ENCODE peak calls at places on chromosome 13, in ten cellular contexts. Q is left lung; I is activated CD4-positive, alpha-beta memory T cell treated with anti-CD3 and anti-CD28 coated beads for 36 hours; C is AG04450; V is endodermal cell; J is A549; N is germinal center; K is H4; O is lower leg skin; E is amniotic stem cell. X is an unnamed sample.

GRCh38 chr13:40149611-40150283 is 494.3 kb downstream of the COG6 start:
- DNase-seq in Q (no peak), I (no peak), C (peak), V (no peak), J (peak), N (no peak), K (peak), O (no peak), E (no peak), X (no peak)

GRCh38 chr13:90445179-90445578 is 902.3 kb upstream of the MIR17HG start:
- DNase-seq in Q (no peak), I (no peak), C (peak), V (peak), J (peak), N (no peak), K (peak), O (no peak), E (peak), X (peak)

GRCh38 chr13:99355267-99356215 is 48.3 kb upstream of the GPR183 start:
- DNase-seq in Q (no peak), I (peak), C (no peak), V (peak), J (no peak), N (no peak), K (no peak), O (no peak), E (no peak), X (no peak)

GRCh38 chr13:23856008-23856750 is 33.0 kb downstream of the MIPEP start:
- DNase-seq in Q (no peak), I (no peak), C (no peak), V (no peak), J (no peak), N (no peak), K (no peak), O (no peak), E (no peak), X (peak)

GRCh38 chr13:80374453-80374852 is 33.5 kb upstream of the SPRY2 start:
- DNase-seq in Q (no peak), I (no peak), C (no peak), V (no peak), J (no peak), N (no peak), K (no peak), O (no peak), E (no peak), X (no peak)

GRCh38 chr13:98978280-98978679 is 416 bp upstream of the DOCK9 start:
- DNase-seq in Q (no peak), I (no peak), C (peak), V (no peak), J (no peak), N (no peak), K (peak), O (no peak), E (no peak), X (no peak)

GRCh38 chr13:29771247-29771646 is 79.2 kb downstream of the UBL3 start:
- DNase-seq in Q (no peak), I (no peak), C (no peak), V (no peak), J (no peak), N (peak), K (no peak), O (no peak), E (peak), X (peak)

GRCh38 chr13:74226791-74227475 is 92.7 kb upstream of the KLF12 start:
- DNase-seq in Q (no peak), I (no peak), C (no peak), V (no peak), J (no peak), N (no peak), K (no peak), O (no peak), E (no peak), X (no peak)

GRCh38 chr13:113631341-113632095 is 26.5 kb downstream of the ATP4B start:
- DNase-seq in Q (peak), I (no peak), C (no peak), V (no peak), J (no peak), N (no peak), K (no peak), O (no peak), E (no peak), X (no peak)

GRCh38 chr13:27489456-27489855 is 39.1 kb upstream of the MTIF3 start:
- DNase-seq in Q (no peak), I (no peak), C (no peak), V (no peak), J (no peak), N (no peak), K (no peak), O (peak), E (no peak), X (no peak)

GRCh38 chr13:63408227-63409202 is 1992.9 kb upstream of the PCDH20 start:
- DNase-seq in Q (no peak), I (no peak), C (no peak), V (no peak), J (no peak), N (no peak), K (no peak), O (no peak), E (no peak), X (peak)

GRCh38 chr13:102978168-102978567 is 88.0 kb downstream of the SLC10A2 start:
- DNase-seq in Q (no peak), I (no peak), C (no peak), V (no peak), J (no peak), N (no peak), K (peak), O (no peak), E (no peak), X (no peak)

GRCh38 chr13:33334831-33335230 is 49.3 kb upstream of the STARD13 start:
- DNase-seq in Q (no peak), I (no peak), C (no peak), V (no peak), J (no peak), N (no peak), K (no peak), O (no peak), E (no peak), X (no peak)

GRCh38 chr13:36130542-36131214 is 504 bp downstream of the DCLK1 start:
- DNase-seq in Q (peak), I (no peak), C (no peak), V (peak), J (no peak), N (no peak), K (no peak), O (no peak), E (no peak), X (peak)

GRCh38 chr13:30158774-30159445 is 148.4 kb downstream of the KATNAL1 start:
- DNase-seq in Q (no peak), I (peak), C (peak), V (no peak), J (no peak), N (no peak), K (peak), O (no peak), E (no peak), X (no peak)

GRCh38 chr13:72435251-72435650 is 292.2 kb downstream of the MZT1 start:
- DNase-seq in Q (no peak), I (no peak), C (no peak), V (no peak), J (no peak), N (no peak), K (no peak), O (no peak), E (no peak), X (no peak)

GRCh38 chr13:44796597-44797517 is 192.4 kb downstream of the NUFIP1 start:
- DNase-seq in Q (no peak), I (no peak), C (no peak), V (no peak), J (no peak), N (no peak), K (no peak), O (peak), E (no peak), X (no peak)

GRCh38 chr13:81377926-81378325 is 1037.0 kb upstream of the SPRY2 start:
- DNase-seq in Q (no peak), I (no peak), C (no peak), V (no peak), J (no peak), N (no peak), K (no peak), O (no peak), E (no peak), X (no peak)

GRCh38 chr13:112783135-112783945 is 93.5 kb downstream of the ATP11A start:
- DNase-seq in Q (peak), I (no peak), C (peak), V (no peak), J (no peak), N (no peak), K (no peak), O (peak), E (no peak), X (no peak)

GRCh38 chr13:73610799-73611592 is 523.2 kb downstream of the KLF12 start:
- DNase-seq in Q (no peak), I (no peak), C (no peak), V (no peak), J (no peak), N (no peak), K (no peak), O (no peak), E (no peak), X (no peak)

GRCh38 chr13:95950103-95950502 is 103.1 kb downstream of the UGGT2 start:
- DNase-seq in Q (no peak), I (no peak), C (no peak), V (no peak), J (no peak), N (no peak), K (no peak), O (no peak), E (no peak), X (peak)

GRCh38 chr13:110045202-110045601 is 258.8 kb upstream of the IRS2 start:
- DNase-seq in Q (no peak), I (no peak), C (no peak), V (no peak), J (no peak), N (no peak), K (no peak), O (no peak), E (no peak), X (no peak)

GRCh38 chr13:113647351-113648217 is 10.4 kb downstream of the ATP4B start:
- DNase-seq in Q (peak), I (no peak), C (no peak), V (peak), J (peak), N (no peak), K (peak), O (peak), E (no peak), X (no peak)

GRCh38 chr13:85140192-85140591 is 659.0 kb downstream of the SLITRK6 start:
- DNase-seq in Q (no peak), I (no peak), C (no peak), V (no peak), J (no peak), N (no peak), K (no peak), O (no peak), E (no peak), X (peak)

GRCh38 chr13:43942301-43942700 is 62.6 kb downstream of the LACC1 start:
- DNase-seq in Q (no peak), I (no peak), C (no peak), V (no peak), J (no peak), N (no peak), K (no peak), O (no peak), E (no peak), X (no peak)

GRCh38 chr13:106610511-106610910 is 42.6 kb upstream of the ARGLU1 start:
- DNase-seq in Q (no peak), I (no peak), C (peak), V (no peak), J (no peak), N (no peak), K (no peak), O (no peak), E (no peak), X (no peak)

GRCh38 chr13:69903081-69903480 is 204.5 kb upstream of the ATXN8OS start:
- DNase-seq in Q (no peak), I (no peak), C (no peak), V (no peak), J (no peak), N (no peak), K (peak), O (no peak), E (no peak), X (no peak)

GRCh38 chr13:99442273-99442895 is 58.9 kb upstream of the TM9SF2 start:
- DNase-seq in Q (no peak), I (peak), C (no peak), V (peak), J (peak), N (peak), K (peak), O (no peak), E (no peak), X (peak)

GRCh38 chr13:22506286-22506685 is 674.5 kb upstream of the SGCG start:
- DNase-seq in Q (no peak), I (no peak), C (no peak), V (no peak), J (no peak), N (no peak), K (no peak), O (no peak), E (no peak), X (no peak)

GRCh38 chr13:72535076-72535475 is 192.4 kb downstream of the MZT1 start:
- DNase-seq in Q (no peak), I (no peak), C (no peak), V (no peak), J (no peak), N (no peak), K (no peak), O (no peak), E (no peak), X (no peak)

GRCh38 chr13:95156208-95156607 is 145.0 kb downstream of the ABCC4 start:
- DNase-seq in Q (no peak), I (no peak), C (no peak), V (no peak), J (no peak), N (no peak), K (no peak), O (no peak), E (no peak), X (no peak)

GRCh38 chr13:100870898-100871297 is 196.3 kb upstream of the TMTC4 start:
- DNase-seq in Q (no peak), I (no peak), C (no peak), V (no peak), J (no peak), N (no peak), K (no peak), O (no peak), E (no peak), X (peak)

GRCh38 chr13:80132741-80133601 is 208.0 kb downstream of the SPRY2 start:
- DNase-seq in Q (no peak), I (no peak), C (no peak), V (peak), J (peak), N (no peak), K (peak), O (peak), E (no peak), X (peak)

GRCh38 chr13:109900723-109901122 is 114.3 kb upstream of the IRS2 start:
- DNase-seq in Q (no peak), I (no peak), C (no peak), V (no peak), J (no peak), N (no peak), K (no peak), O (no peak), E (no peak), X (no peak)

GRCh38 chr13:93784191-93784590 is 557.6 kb downstream of the GPC6 start:
- DNase-seq in Q (no peak), I (no peak), C (no peak), V (no peak), J (no peak), N (no peak), K (no peak), O (no peak), E (no peak), X (no peak)

GRCh38 chr13:55493297-55493696 is 1647.4 kb upstream of the PRR20A start:
- DNase-seq in Q (no peak), I (no peak), C (no peak), V (no peak), J (no peak), N (no peak), K (no peak), O (no peak), E (no peak), X (no peak)

GRCh38 chr13:114037674-114038073 is 63.8 kb upstream of the C13orf46 start:
- DNase-seq in Q (peak), I (no peak), C (no peak), V (no peak), J (no peak), N (no peak), K (no peak), O (no peak), E (no peak), X (no peak)

GRCh38 chr13:111323549-111323948 is 3.1 kb downstream of the TEX29 start:
- DNase-seq in Q (no peak), I (no peak), C (no peak), V (peak), J (no peak), N (no peak), K (no peak), O (peak), E (no peak), X (no peak)

GRCh38 chr13:26996965-26997752 is 174.5 kb downstream of the USP12 start:
- DNase-seq in Q (no peak), I (peak), C (no peak), V (no peak), J (no peak), N (peak), K (no peak), O (no peak), E (no peak), X (no peak)

X was measured in mesendoderm.